ENCODE peak calls at places on chromosomes 11 and 22, in seven cellular contexts. One of them, this sample, is unnamed.

GRCh38 chr11:37141707-37142106 is 543.7 kb upstream of the RAG2 start:
- DNase-seq in stomach: no peak
- DNase-seq in GM23338: no peak
- DNase-seq in transverse colon: no peak
- DNase-seq in H9: no peak
- DNase-seq in sigmoid colon: no peak
- DNase-seq in cardiac muscle cell: peak
- DNase-seq in this sample: no peak

GRCh38 chr11:18371279-18371678 is 23.1 kb upstream of the LDHA start:
- DNase-seq in stomach: no peak
- DNase-seq in GM23338: no peak
- DNase-seq in transverse colon: no peak
- DNase-seq in H9: no peak
- DNase-seq in sigmoid colon: no peak
- DNase-seq in cardiac muscle cell: peak
- DNase-seq in this sample: no peak

GRCh38 chr11:105244157-105244820 is 104.7 kb upstream of the CARD18 start:
- DNase-seq in stomach: no peak
- DNase-seq in GM23338: no peak
- DNase-seq in transverse colon: no peak
- DNase-seq in H9: no peak
- DNase-seq in sigmoid colon: no peak
- DNase-seq in cardiac muscle cell: peak
- DNase-seq in this sample: peak

GRCh38 chr11:84103096-84103495 is 816.9 kb upstream of the CCDC90B start:
- DNase-seq in stomach: no peak
- DNase-seq in GM23338: peak
- DNase-seq in transverse colon: no peak
- DNase-seq in H9: no peak
- DNase-seq in sigmoid colon: no peak
- DNase-seq in cardiac muscle cell: no peak
- DNase-seq in this sample: no peak

GRCh38 chr11:63868399-63869064 is 29.6 kb downstream of the MARK2 start:
- DNase-seq in stomach: no peak
- DNase-seq in GM23338: no peak
- DNase-seq in transverse colon: no peak
- DNase-seq in H9: no peak
- DNase-seq in sigmoid colon: no peak
- DNase-seq in cardiac muscle cell: peak
- DNase-seq in this sample: no peak

GRCh38 chr11:112174789-112175595 is at the start of gene BCO2:
- DNase-seq in stomach: peak
- DNase-seq in GM23338: peak
- DNase-seq in transverse colon: peak
- DNase-seq in H9: peak
- DNase-seq in sigmoid colon: peak
- DNase-seq in cardiac muscle cell: peak
- DNase-seq in this sample: peak

GRCh38 chr11:37710031-37710430 is 1112.0 kb upstream of the RAG2 start:
- DNase-seq in stomach: no peak
- DNase-seq in GM23338: no peak
- DNase-seq in transverse colon: no peak
- DNase-seq in H9: no peak
- DNase-seq in sigmoid colon: no peak
- DNase-seq in cardiac muscle cell: peak
- DNase-seq in this sample: no peak

GRCh38 chr22:36384766-36385400 is 2.9 kb downstream of the MYH9 start:
- DNase-seq in stomach: no peak
- DNase-seq in GM23338: peak
- DNase-seq in transverse colon: no peak
- DNase-seq in H9: no peak
- DNase-seq in sigmoid colon: no peak
- DNase-seq in cardiac muscle cell: peak
- DNase-seq in this sample: no peak

GRCh38 chr11:69044111-69045013 is 4.4 kb upstream of the TPCN2 start:
- DNase-seq in stomach: peak
- DNase-seq in GM23338: peak
- DNase-seq in transverse colon: peak
- DNase-seq in H9: peak
- DNase-seq in sigmoid colon: peak
- DNase-seq in cardiac muscle cell: peak
- DNase-seq in this sample: peak

GRCh38 chr11:20397281-20397680 is 9.8 kb downstream of the PRMT3 start:
- DNase-seq in stomach: no peak
- DNase-seq in GM23338: peak
- DNase-seq in transverse colon: no peak
- DNase-seq in H9: no peak
- DNase-seq in sigmoid colon: no peak
- DNase-seq in cardiac muscle cell: peak
- DNase-seq in this sample: peak

GRCh38 chr11:128291835-128292234 is 295.5 kb downstream of the ETS1 start:
- DNase-seq in stomach: peak
- DNase-seq in GM23338: no peak
- DNase-seq in transverse colon: peak
- DNase-seq in H9: no peak
- DNase-seq in sigmoid colon: no peak
- DNase-seq in cardiac muscle cell: no peak
- DNase-seq in this sample: no peak

GRCh38 chr11:34926101-34926830 is 9.8 kb downstream of the PDHX start:
- DNase-seq in stomach: no peak
- DNase-seq in GM23338: peak
- DNase-seq in transverse colon: no peak
- DNase-seq in H9: no peak
- DNase-seq in sigmoid colon: no peak
- DNase-seq in cardiac muscle cell: peak
- DNase-seq in this sample: peak

GRCh38 chr22:19181786-19182471 is 3.4 kb upstream of the SLC25A1 start:
- DNase-seq in stomach: no peak
- DNase-seq in GM23338: no peak
- DNase-seq in transverse colon: no peak
- DNase-seq in H9: no peak
- DNase-seq in sigmoid colon: no peak
- DNase-seq in cardiac muscle cell: no peak
- DNase-seq in this sample: no peak

GRCh38 chr22:17818166-17818565 is 43.9 kb upstream of the BID start:
- DNase-seq in stomach: no peak
- DNase-seq in GM23338: no peak
- DNase-seq in transverse colon: no peak
- DNase-seq in H9: no peak
- DNase-seq in sigmoid colon: no peak
- DNase-seq in cardiac muscle cell: no peak
- DNase-seq in this sample: no peak

GRCh38 chr22:49328076-49328475 is 499.6 kb downstream of the BRD1 start:
- DNase-seq in stomach: peak
- DNase-seq in GM23338: no peak
- DNase-seq in transverse colon: peak
- DNase-seq in H9: no peak
- DNase-seq in sigmoid colon: peak
- DNase-seq in cardiac muscle cell: no peak
- DNase-seq in this sample: no peak

GRCh38 chr11:92240946-92241345 is 16.3 kb downstream of the FAT3 start:
- DNase-seq in stomach: no peak
- DNase-seq in GM23338: peak
- DNase-seq in transverse colon: no peak
- DNase-seq in H9: no peak
- DNase-seq in sigmoid colon: no peak
- DNase-seq in cardiac muscle cell: no peak
- DNase-seq in this sample: no peak

GRCh38 chr11:107172996-107173395 is 154.7 kb upstream of the GUCY1A2 start:
- DNase-seq in stomach: no peak
- DNase-seq in GM23338: no peak
- DNase-seq in transverse colon: no peak
- DNase-seq in H9: no peak
- DNase-seq in sigmoid colon: no peak
- DNase-seq in cardiac muscle cell: no peak
- DNase-seq in this sample: no peak

GRCh38 chr11:61839742-61840141 is 11.6 kb downstream of the FADS2 start:
- DNase-seq in stomach: no peak
- DNase-seq in GM23338: no peak
- DNase-seq in transverse colon: no peak
- DNase-seq in H9: no peak
- DNase-seq in sigmoid colon: no peak
- DNase-seq in cardiac muscle cell: no peak
- DNase-seq in this sample: no peak

GRCh38 chr22:33274214-33274828 is 216.1 kb upstream of the SYN3 start:
- DNase-seq in stomach: no peak
- DNase-seq in GM23338: peak
- DNase-seq in transverse colon: peak
- DNase-seq in H9: peak
- DNase-seq in sigmoid colon: no peak
- DNase-seq in cardiac muscle cell: peak
- DNase-seq in this sample: peak

GRCh38 chr11:19345519-19345847 is 104.7 kb upstream of the E2F8 start:
- DNase-seq in stomach: no peak
- DNase-seq in GM23338: peak
- DNase-seq in transverse colon: no peak
- DNase-seq in H9: peak
- DNase-seq in sigmoid colon: no peak
- DNase-seq in cardiac muscle cell: peak
- DNase-seq in this sample: no peak

GRCh38 chr22:19886605-19887250 is 32.1 kb upstream of the GNB1L start:
- DNase-seq in stomach: no peak
- DNase-seq in GM23338: no peak
- DNase-seq in transverse colon: no peak
- DNase-seq in H9: no peak
- DNase-seq in sigmoid colon: no peak
- DNase-seq in cardiac muscle cell: peak
- DNase-seq in this sample: peak

GRCh38 chr11:93936416-93936815 is 84.7 kb upstream of the HEPHL1 start:
- DNase-seq in stomach: no peak
- DNase-seq in GM23338: no peak
- DNase-seq in transverse colon: no peak
- DNase-seq in H9: no peak
- DNase-seq in sigmoid colon: no peak
- DNase-seq in cardiac muscle cell: no peak
- DNase-seq in this sample: no peak

GRCh38 chr11:72239849-72240460 is 4.0 kb downstream of the PHOX2A start:
- DNase-seq in stomach: peak
- DNase-seq in GM23338: peak
- DNase-seq in transverse colon: peak
- DNase-seq in H9: peak
- DNase-seq in sigmoid colon: peak
- DNase-seq in cardiac muscle cell: peak
- DNase-seq in this sample: no peak

GRCh38 chr11:100185588-100185987 is 501.5 kb upstream of the ARHGAP42 start:
- DNase-seq in stomach: no peak
- DNase-seq in GM23338: no peak
- DNase-seq in transverse colon: no peak
- DNase-seq in H9: no peak
- DNase-seq in sigmoid colon: no peak
- DNase-seq in cardiac muscle cell: no peak
- DNase-seq in this sample: no peak

GRCh38 chr11:12185914-12186313 is 75.5 kb downstream of the MICAL2 start:
- DNase-seq in stomach: no peak
- DNase-seq in GM23338: no peak
- DNase-seq in transverse colon: no peak
- DNase-seq in H9: no peak
- DNase-seq in sigmoid colon: no peak
- DNase-seq in cardiac muscle cell: peak
- DNase-seq in this sample: no peak

GRCh38 chr22:36325163-36326031 is 62.4 kb downstream of the MYH9 start:
- DNase-seq in stomach: peak
- DNase-seq in GM23338: no peak
- DNase-seq in transverse colon: peak
- DNase-seq in H9: no peak
- DNase-seq in sigmoid colon: peak
- DNase-seq in cardiac muscle cell: peak
- DNase-seq in this sample: peak

GRCh38 chr22:43014062-43014875 is 680 bp downstream of the PACSIN2 start:
- DNase-seq in stomach: peak
- DNase-seq in GM23338: peak
- DNase-seq in transverse colon: peak
- DNase-seq in H9: peak
- DNase-seq in sigmoid colon: peak
- DNase-seq in cardiac muscle cell: peak
- DNase-seq in this sample: peak

GRCh38 chr11:67600324-67601029 is 6.3 kb upstream of the NDUFV1 start:
- DNase-seq in stomach: no peak
- DNase-seq in GM23338: no peak
- DNase-seq in transverse colon: peak
- DNase-seq in H9: no peak
- DNase-seq in sigmoid colon: no peak
- DNase-seq in cardiac muscle cell: no peak
- DNase-seq in this sample: no peak
- H3K27ac ChIP-seq in stomach: no peak
- H3K27ac ChIP-seq in GM23338: no peak
- H3K27ac ChIP-seq in transverse colon: no peak
- H3K27ac ChIP-seq in H9: no peak
- H3K27ac ChIP-seq in sigmoid colon: no peak
- H3K27ac ChIP-seq in cardiac muscle cell: no peak
- H3K27ac ChIP-seq in this sample: no peak

GRCh38 chr22:22144858-22145257 is 99.7 kb upstream of the VPREB1 start:
- DNase-seq in stomach: no peak
- DNase-seq in GM23338: peak
- DNase-seq in transverse colon: no peak
- DNase-seq in H9: no peak
- DNase-seq in sigmoid colon: no peak
- DNase-seq in cardiac muscle cell: no peak
- DNase-seq in this sample: no peak
- TF ChIP-seq CTCF in stomach: no peak
- TF ChIP-seq CTCF in GM23338: no peak
- TF ChIP-seq CTCF in transverse colon: no peak
- TF ChIP-seq CTCF in H9: peak
- TF ChIP-seq CTCF in sigmoid colon: no peak
- TF ChIP-seq CTCF in cardiac muscle cell: no peak
- TF ChIP-seq CTCF in this sample: no peak

GRCh38 chr11:85313741-85314140 is 313.4 kb downstream of the DLG2 start:
- DNase-seq in stomach: no peak
- DNase-seq in GM23338: no peak
- DNase-seq in transverse colon: no peak
- DNase-seq in H9: no peak
- DNase-seq in sigmoid colon: no peak
- DNase-seq in cardiac muscle cell: no peak
- DNase-seq in this sample: no peak

GRCh38 chr11:85318573-85318972 is 308.6 kb downstream of the DLG2 start:
- DNase-seq in stomach: no peak
- DNase-seq in GM23338: no peak
- DNase-seq in transverse colon: no peak
- DNase-seq in H9: no peak
- DNase-seq in sigmoid colon: no peak
- DNase-seq in cardiac muscle cell: no peak
- DNase-seq in this sample: no peak

DNA sequence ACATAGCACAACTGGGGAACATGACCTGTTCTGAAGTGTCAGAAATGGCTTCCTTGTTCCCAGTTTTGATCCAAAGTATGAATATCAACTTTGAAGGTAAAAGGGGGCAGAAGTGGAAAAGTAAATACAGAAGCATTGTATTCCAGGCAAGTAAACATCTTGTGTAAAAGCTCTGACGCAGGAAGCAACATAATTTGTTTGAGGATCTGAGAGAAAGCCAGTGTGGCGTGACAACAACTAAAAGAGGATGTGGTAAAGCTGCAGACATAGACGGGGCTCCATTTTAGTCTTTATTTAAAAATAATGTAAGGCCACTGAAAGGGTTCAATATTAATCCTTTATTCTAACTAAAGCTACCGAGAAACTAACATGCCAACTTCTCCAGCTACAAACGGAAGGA is 310.2 kb downstream of the DLG2 start:
- DNase-seq in stomach: no peak
- DNase-seq in GM23338: no peak
- DNase-seq in transverse colon: no peak
- DNase-seq in H9: no peak
- DNase-seq in sigmoid colon: no peak
- DNase-seq in cardiac muscle cell: no peak
- DNase-seq in this sample: no peak
- H3K27ac ChIP-seq in stomach: no peak
- H3K27ac ChIP-seq in GM23338: no peak
- H3K27ac ChIP-seq in transverse colon: no peak
- H3K27ac ChIP-seq in H9: no peak
- H3K27ac ChIP-seq in sigmoid colon: no peak
- H3K27ac ChIP-seq in cardiac muscle cell: no peak
- H3K27ac ChIP-seq in this sample: no peak

GRCh38 chr11:57457643-57458023 is 2.7 kb upstream of the RTN4RL2 start:
- DNase-seq in stomach: no peak
- DNase-seq in GM23338: no peak
- DNase-seq in transverse colon: no peak
- DNase-seq in H9: no peak
- DNase-seq in sigmoid colon: no peak
- DNase-seq in cardiac muscle cell: no peak
- DNase-seq in this sample: no peak
- TF ChIP-seq CTCF in stomach: no peak
- TF ChIP-seq CTCF in GM23338: no peak
- TF ChIP-seq CTCF in transverse colon: no peak
- TF ChIP-seq CTCF in H9: peak
- TF ChIP-seq CTCF in sigmoid colon: no peak
- TF ChIP-seq CTCF in cardiac muscle cell: no peak
- TF ChIP-seq CTCF in this sample: peak